ENCODE peak calls at places on chromosomes 6 and 20, in five cellular contexts. One of them, this sample, is unnamed. For H3K4me1, the result is how much of the 10 kb centered on the place peaks cover.

GRCh38 chr20:22402550-22402949 is 181.8 kb downstream of the FOXA2 start:
- DNase-seq in HepG2: no peak
- DNase-seq in tibial nerve: no peak
- DNase-seq in upper lobe of left lung: no peak
- DNase-seq in A549: no peak
- DNase-seq in this sample: no peak

GRCh38 chr6:111874030-111874425 is 776 bp upstream of the FYN start:
- DNase-seq in A549: no peak
- DNase-seq in tibial nerve: peak
- DNase-seq in HepG2: no peak
- DNase-seq in upper lobe of left lung: peak
- DNase-seq in this sample: no peak

GRCh38 chr6:18600236-18600635 is 213.1 kb downstream of the RNF144B start:
- DNase-seq in A549: no peak
- DNase-seq in upper lobe of left lung: no peak
- DNase-seq in HepG2: no peak
- DNase-seq in tibial nerve: no peak
- DNase-seq in this sample: no peak

GRCh38 chr6:103910018-103910417 is 949.7 kb downstream of the HACE1 start:
- DNase-seq in upper lobe of left lung: no peak
- DNase-seq in A549: no peak
- DNase-seq in tibial nerve: no peak
- DNase-seq in HepG2: no peak
- DNase-seq in this sample: no peak

GRCh38 chr6:103872219-103872618 is 987.5 kb downstream of the HACE1 start:
- DNase-seq in tibial nerve: no peak
- DNase-seq in HepG2: no peak
- DNase-seq in upper lobe of left lung: no peak
- DNase-seq in A549: no peak
- DNase-seq in this sample: no peak

GRCh38 chr20:6613280-6613861 is 154.1 kb upstream of the BMP2 start:
- DNase-seq in HepG2: no peak
- DNase-seq in A549: no peak
- DNase-seq in upper lobe of left lung: no peak
- DNase-seq in tibial nerve: no peak
- DNase-seq in this sample: no peak

GRCh38 chr6:107436881-107437280 is 22.5 kb downstream of the PDSS2 start:
- DNase-seq in HepG2: no peak
- DNase-seq in tibial nerve: no peak
- DNase-seq in upper lobe of left lung: no peak
- DNase-seq in A549: no peak
- DNase-seq in this sample: no peak

GRCh38 chr20:3106658-3107463 is 22.3 kb upstream of the AVP start:
- DNase-seq in HepG2: peak
- DNase-seq in upper lobe of left lung: no peak
- DNase-seq in tibial nerve: no peak
- DNase-seq in A549: no peak
- DNase-seq in this sample: no peak

GRCh38 chr6:167099707-167100106 is 23.2 kb upstream of the CCR6 start:
- DNase-seq in tibial nerve: no peak
- DNase-seq in HepG2: no peak
- DNase-seq in A549: no peak
- DNase-seq in upper lobe of left lung: no peak
- DNase-seq in this sample: no peak

GRCh38 chr6:45483021-45483420 is 105.3 kb upstream of the SUPT3H start:
- DNase-seq in A549: no peak
- DNase-seq in tibial nerve: peak
- DNase-seq in HepG2: no peak
- DNase-seq in upper lobe of left lung: no peak
- DNase-seq in this sample: no peak

GRCh38 chr6:138227316-138227781 is 9.1 kb upstream of the PBOV1 start:
- DNase-seq in A549: no peak
- DNase-seq in HepG2: peak
- DNase-seq in tibial nerve: no peak
- DNase-seq in upper lobe of left lung: peak
- DNase-seq in this sample: peak

GRCh38 chr6:35610830-35611229 is 77.9 kb downstream of the FKBP5 start:
- DNase-seq in A549: no peak
- DNase-seq in tibial nerve: no peak
- DNase-seq in HepG2: no peak
- DNase-seq in upper lobe of left lung: no peak
- DNase-seq in this sample: no peak

GRCh38 chr6:16519265-16520242 is 241.7 kb downstream of the ATXN1 start:
- DNase-seq in A549: no peak
- DNase-seq in tibial nerve: no peak
- DNase-seq in upper lobe of left lung: no peak
- DNase-seq in HepG2: peak
- DNase-seq in this sample: no peak

GRCh38 chr20:62059926-62060630 is 5.6 kb downstream of the TAF4 start:
- DNase-seq in HepG2: no peak
- DNase-seq in tibial nerve: no peak
- DNase-seq in A549: no peak
- DNase-seq in upper lobe of left lung: peak
- DNase-seq in this sample: peak

GRCh38 chr6:13146429-13146828 is 181.9 kb downstream of the TBC1D7 start:
- DNase-seq in HepG2: no peak
- DNase-seq in tibial nerve: no peak
- DNase-seq in upper lobe of left lung: no peak
- DNase-seq in A549: no peak
- DNase-seq in this sample: no peak

GRCh38 chr6:140970485-140970884 is 1162.2 kb upstream of the GJE1 start:
- DNase-seq in HepG2: no peak
- DNase-seq in upper lobe of left lung: no peak
- DNase-seq in A549: no peak
- DNase-seq in tibial nerve: no peak
- DNase-seq in this sample: no peak

DNA sequence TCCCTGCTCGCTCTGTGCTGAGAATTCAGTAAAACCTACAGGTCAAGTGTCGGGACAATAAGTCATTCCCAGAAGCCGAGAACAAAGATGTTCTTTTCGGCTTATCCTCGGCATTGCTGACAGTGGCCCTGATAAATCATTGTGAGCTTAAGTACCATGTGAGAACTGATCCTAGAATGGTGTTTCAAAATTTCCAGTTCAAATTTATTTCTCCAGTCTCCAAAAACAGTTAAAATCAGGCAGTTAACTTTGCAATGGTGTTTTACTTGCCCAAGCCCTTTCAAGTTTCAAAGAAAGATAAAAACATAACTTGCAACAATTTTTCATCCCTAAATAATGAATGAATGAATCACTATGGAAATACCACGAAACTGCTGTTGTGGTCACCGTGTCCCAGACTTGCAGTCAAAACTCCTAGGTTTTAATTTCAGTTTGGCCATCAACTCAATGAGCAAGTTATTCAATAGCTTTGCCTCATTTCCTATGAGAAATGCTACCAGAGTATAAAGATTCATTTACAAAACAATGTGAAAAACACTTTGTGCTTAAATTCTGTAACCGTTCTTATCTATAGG is 4.3 kb downstream of the ATP5F1E start:
- DNase-seq in A549: no peak
- DNase-seq in upper lobe of left lung: no peak
- DNase-seq in tibial nerve: no peak
- DNase-seq in HepG2: no peak
- DNase-seq in this sample: no peak
- H3K4me1 ChIP-seq in A549: under half
- H3K4me1 ChIP-seq in upper lobe of left lung: half or more
- H3K4me1 ChIP-seq in tibial nerve: under half
- H3K4me1 ChIP-seq in HepG2: half or more
- H3K4me1 ChIP-seq in this sample: half or more

GRCh38 chr20:24657211-24657610 is 187.8 kb downstream of the SYNDIG1 start:
- DNase-seq in HepG2: no peak
- DNase-seq in tibial nerve: no peak
- DNase-seq in A549: peak
- DNase-seq in upper lobe of left lung: no peak
- DNase-seq in this sample: peak

GRCh38 chr20:24656391-24656790 is 187.0 kb downstream of the SYNDIG1 start:
- DNase-seq in HepG2: no peak
- DNase-seq in tibial nerve: no peak
- DNase-seq in upper lobe of left lung: no peak
- DNase-seq in A549: no peak
- DNase-seq in this sample: no peak

GRCh38 chr20:24658920-24659660 is 189.7 kb downstream of the SYNDIG1 start:
- DNase-seq in A549: no peak
- DNase-seq in tibial nerve: no peak
- DNase-seq in HepG2: no peak
- DNase-seq in upper lobe of left lung: no peak
- DNase-seq in this sample: no peak

GRCh38 chr20:24660651-24661050 is 191.2 kb downstream of the SYNDIG1 start:
- DNase-seq in HepG2: no peak
- DNase-seq in tibial nerve: no peak
- DNase-seq in A549: no peak
- DNase-seq in upper lobe of left lung: no peak
- DNase-seq in this sample: no peak

DNA sequence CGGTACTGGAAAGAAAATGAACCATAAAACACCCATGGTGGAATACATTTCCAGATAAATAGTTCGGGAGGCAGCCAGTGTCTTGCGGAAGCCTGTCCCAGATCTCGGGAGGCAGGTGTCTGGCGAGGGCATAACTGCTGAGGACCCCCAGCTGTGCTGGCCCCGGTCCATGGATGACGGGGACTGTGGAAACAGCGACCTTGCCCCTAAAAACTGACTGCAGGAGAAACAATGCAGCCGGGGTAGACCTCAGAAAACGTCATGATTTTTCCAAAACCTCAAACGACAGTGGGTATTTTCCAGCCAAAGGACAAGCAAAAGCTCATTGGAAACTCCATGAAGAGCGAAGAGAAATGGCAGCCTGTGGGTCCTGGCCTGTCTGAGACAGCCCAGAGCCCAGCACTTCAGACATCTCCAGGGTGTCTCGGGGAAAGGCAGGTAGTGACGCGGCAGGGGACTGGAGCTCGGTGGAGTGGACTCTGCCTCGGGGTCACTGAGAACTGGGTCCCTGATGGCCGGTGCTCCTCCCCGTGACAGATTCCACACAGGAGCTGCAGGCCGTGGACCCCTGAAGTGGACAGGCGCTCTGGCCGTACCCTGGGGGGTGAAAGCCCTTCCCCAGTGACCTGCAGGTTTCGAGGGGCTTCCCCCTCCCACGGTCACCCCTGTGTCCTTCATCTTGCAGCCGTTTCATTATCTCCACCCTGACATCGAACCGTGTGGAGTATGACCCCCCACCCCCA is 188.6 kb downstream of the SYNDIG1 start:
- DNase-seq in upper lobe of left lung: no peak
- DNase-seq in A549: no peak
- DNase-seq in HepG2: no peak
- DNase-seq in tibial nerve: no peak
- DNase-seq in this sample: no peak
- TF ChIP-seq EP300 in upper lobe of left lung: no peak
- TF ChIP-seq EP300 in A549: no peak
- TF ChIP-seq EP300 in HepG2: no peak
- TF ChIP-seq EP300 in tibial nerve: no peak
- TF ChIP-seq EP300 in this sample: no peak

GRCh38 chr20:39533858-39534257 is 571.7 kb downstream of the DHX35 start:
- DNase-seq in tibial nerve: no peak
- DNase-seq in HepG2: no peak
- DNase-seq in A549: no peak
- DNase-seq in upper lobe of left lung: no peak
- DNase-seq in this sample: no peak

GRCh38 chr20:39534846-39535245 is 572.7 kb downstream of the DHX35 start:
- DNase-seq in upper lobe of left lung: no peak
- DNase-seq in HepG2: no peak
- DNase-seq in A549: no peak
- DNase-seq in tibial nerve: no peak
- DNase-seq in this sample: no peak

GRCh38 chr20:39538317-39538716 is 576.2 kb downstream of the DHX35 start:
- DNase-seq in HepG2: no peak
- DNase-seq in upper lobe of left lung: no peak
- DNase-seq in A549: no peak
- DNase-seq in tibial nerve: no peak
- DNase-seq in this sample: no peak
- H3K4me1 ChIP-seq in HepG2: under half
- H3K4me1 ChIP-seq in upper lobe of left lung: under half
- H3K4me1 ChIP-seq in A549: under half
- H3K4me1 ChIP-seq in tibial nerve: under half
- H3K4me1 ChIP-seq in this sample: under half

DNA sequence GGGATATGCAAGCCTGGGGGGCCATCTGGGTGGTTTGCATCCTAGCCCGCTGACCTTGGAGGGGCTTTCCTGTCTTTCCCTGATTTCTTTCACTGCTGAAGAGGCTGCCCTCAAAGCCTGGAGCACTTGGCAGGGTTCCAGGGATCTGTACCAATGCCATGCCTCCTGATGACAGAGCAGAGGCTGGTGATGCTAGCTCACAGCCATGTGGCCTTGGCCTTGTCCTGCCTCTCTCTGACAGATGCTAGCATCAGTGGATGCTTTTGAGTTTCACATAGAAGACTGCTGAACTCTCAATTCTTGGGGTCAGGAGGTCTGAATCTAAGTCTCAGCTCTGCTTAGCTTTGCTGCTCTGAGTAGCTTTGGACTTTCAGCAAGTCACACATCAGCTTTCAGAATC is 21.9 kb upstream of the RREB1 start:
- DNase-seq in upper lobe of left lung: peak
- DNase-seq in HepG2: no peak
- DNase-seq in tibial nerve: peak
- DNase-seq in A549: no peak
- DNase-seq in this sample: peak
- TF ChIP-seq EP300 in upper lobe of left lung: no peak
- TF ChIP-seq EP300 in HepG2: no peak
- TF ChIP-seq EP300 in tibial nerve: no peak
- TF ChIP-seq EP300 in A549: no peak
- TF ChIP-seq EP300 in this sample: no peak

DNA sequence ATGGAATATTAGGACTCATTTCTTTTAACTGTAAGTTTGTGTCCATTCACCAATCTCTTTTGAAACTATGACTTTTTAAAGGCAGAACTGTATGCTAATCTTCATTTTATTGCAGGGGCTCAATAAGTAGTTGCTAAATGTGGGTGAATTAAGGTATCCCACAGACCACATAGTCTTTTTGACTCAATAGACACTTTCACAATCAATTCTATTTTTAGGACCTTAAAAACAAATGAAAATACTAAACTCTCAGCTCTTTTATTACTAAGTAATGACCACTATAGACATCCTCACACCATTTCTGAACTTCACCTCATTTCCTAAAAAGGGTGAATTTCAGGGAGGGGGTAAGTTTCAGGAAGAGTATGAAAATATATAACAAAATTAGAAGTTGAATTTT is 106.8 kb upstream of the BEND6 start:
- DNase-seq in upper lobe of left lung: no peak
- DNase-seq in HepG2: no peak
- DNase-seq in A549: no peak
- DNase-seq in tibial nerve: no peak
- DNase-seq in this sample: no peak
- H3K4me1 ChIP-seq in upper lobe of left lung: under half
- H3K4me1 ChIP-seq in HepG2: under half
- H3K4me1 ChIP-seq in A549: under half
- H3K4me1 ChIP-seq in tibial nerve: under half
- H3K4me1 ChIP-seq in this sample: under half

This sample was measured in stomach.